ENCODE peak calls at places on chromosomes 1 and 21, in five cellular contexts. S, J, V, E and N are unnamed samples.

GRCh38 chr1:89286549-89287181 is 14.0 kb upstream of the GBP5 start:
- DNase-seq in S (no peak), J (no peak), E (no peak), V (no peak), N (no peak)

GRCh38 chr1:1907098-1907736 is 7.8 kb upstream of the CALML6 start:
- DNase-seq in J (no peak), E (peak), S (peak), V (no peak), N (peak)

GRCh38 chr1:199041173-199041914 is 402.5 kb downstream of the PTPRC start:
- DNase-seq in S (peak), V (no peak), J (no peak), E (no peak), N (no peak)

GRCh38 chr1:41353744-41354143 is 7.5 kb upstream of the FOXO6 start:
- DNase-seq in V (no peak), E (peak), S (no peak), J (peak), N (no peak)

GRCh38 chr1:225899044-225899925 is 10.3 kb upstream of the LEFTY1 start:
- DNase-seq in S (no peak), V (no peak), E (no peak), J (peak), N (peak)

GRCh38 chr1:186864296-186864695 is 35.5 kb downstream of the PLA2G4A start:
- DNase-seq in V (no peak), E (no peak), S (peak), J (no peak), N (no peak)

GRCh38 chr1:92708368-92708950 is 76.4 kb downstream of the EVI5 start:
- DNase-seq in J (no peak), S (peak), E (no peak), V (no peak), N (no peak)

GRCh38 chr21:44082648-44083436 is 24.4 kb upstream of the PWP2 start:
- DNase-seq in J (no peak), V (no peak), S (no peak), E (peak), N (no peak)

GRCh38 chr21:34845521-34846213 is 176.9 kb downstream of the CLIC6 start:
- DNase-seq in S (peak), E (peak), V (no peak), J (no peak), N (no peak)

GRCh38 chr1:184889902-184890301 is 84.4 kb downstream of the NIBAN1 start:
- DNase-seq in V (no peak), E (no peak), S (peak), J (no peak), N (no peak)

GRCh38 chr1:184890539-184890973 is 83.8 kb downstream of the NIBAN1 start:
- DNase-seq in S (peak), J (no peak), V (no peak), E (peak), N (no peak)

GRCh38 chr1:184891440-184891839 is 82.9 kb downstream of the NIBAN1 start:
- DNase-seq in V (no peak), S (no peak), J (no peak), E (no peak), N (no peak)

GRCh38 chr1:184892116-184892515 is 82.2 kb downstream of the NIBAN1 start:
- DNase-seq in E (peak), V (no peak), S (no peak), J (no peak), N (no peak)

DNA sequence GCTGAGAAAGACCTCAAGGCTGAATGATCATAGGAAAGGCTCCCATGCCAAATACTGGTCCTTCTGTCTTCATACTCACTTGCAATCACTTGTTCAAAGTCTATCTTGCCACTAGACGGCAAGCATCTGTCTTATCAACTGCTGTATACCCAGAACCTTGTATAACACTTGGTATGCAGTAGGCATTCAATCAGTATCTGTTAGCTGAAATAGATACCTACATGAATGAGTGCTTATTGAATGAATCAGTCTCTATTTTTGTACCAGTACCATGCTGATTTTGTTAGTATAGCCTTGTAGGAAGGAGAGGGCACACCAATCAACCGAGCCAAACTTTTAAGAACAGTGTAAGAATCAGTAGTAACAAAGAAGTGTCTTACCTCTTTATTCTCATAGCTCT is 80.6 kb downstream of the NIBAN1 start:
- DNase-seq in S (no peak), V (no peak), J (no peak), E (peak), N (no peak)
- H2BK12ac ChIP-seq in S (no peak), V (no peak), J (no peak), E (no peak), N (no peak)

GRCh38 chr1:156102634-156103511 is 11.6 kb upstream of the LMNA start:
- DNase-seq in S (peak), J (no peak), E (no peak), V (no peak), N (no peak)

GRCh38 chr1:156104065-156104810 is 10.3 kb upstream of the LMNA start:
- DNase-seq in E (peak), V (no peak), S (peak), J (no peak), N (peak)

GRCh38 chr1:156103521-156103947 is 11.0 kb upstream of the LMNA start:
- DNase-seq in J (no peak), V (no peak), E (no peak), S (peak), N (no peak)

GRCh38 chr1:156100205-156100995 is 14.1 kb upstream of the LMNA start:
- DNase-seq in S (no peak), V (no peak), J (no peak), E (no peak), N (no peak)

GRCh38 chr1:156101880-156102279 is 12.6 kb upstream of the LMNA start:
- DNase-seq in V (no peak), S (peak), J (no peak), E (no peak), N (no peak)
- H3K14ac ChIP-seq in V (peak), S (no peak), J (no peak), E (no peak), N (no peak)

GRCh38 chr1:234375672-234376071 is 2.4 kb downstream of the COA6 start:
- DNase-seq in J (no peak), S (no peak), V (no peak), E (no peak), N (no peak)
- H2BK12ac ChIP-seq in J (no peak), S (no peak), V (no peak), E (no peak), N (no peak)

GRCh38 chr1:202590119-202590518 is 120.1 kb downstream of the SYT2 start:
- DNase-seq in S (no peak), E (no peak), J (no peak), V (no peak), N (no peak)

GRCh38 chr1:202587859-202588480 is 122.3 kb downstream of the SYT2 start:
- DNase-seq in J (no peak), E (no peak), V (no peak), S (no peak), N (no peak)

GRCh38 chr1:202590975-202591411 is 119.3 kb downstream of the SYT2 start:
- DNase-seq in V (no peak), S (no peak), J (no peak), E (no peak), N (no peak)

GRCh38 chr1:202588644-202589189 is 121.5 kb downstream of the SYT2 start:
- DNase-seq in E (no peak), V (no peak), S (no peak), J (no peak), N (no peak)

GRCh38 chr1:202589190-202589680 is 121.0 kb downstream of the SYT2 start:
- DNase-seq in S (peak), J (no peak), E (peak), V (no peak), N (peak)
- H3K14ac ChIP-seq in S (no peak), J (no peak), E (no peak), V (no peak), N (no peak)

GRCh38 chr1:228071839-228072657 is 10.5 kb upstream of the ARF1 start:
- DNase-seq in J (no peak), S (no peak), V (no peak), E (no peak), N (no peak)
- H2BK12ac ChIP-seq in J (no peak), S (no peak), V (no peak), E (no peak), N (no peak)

DNA sequence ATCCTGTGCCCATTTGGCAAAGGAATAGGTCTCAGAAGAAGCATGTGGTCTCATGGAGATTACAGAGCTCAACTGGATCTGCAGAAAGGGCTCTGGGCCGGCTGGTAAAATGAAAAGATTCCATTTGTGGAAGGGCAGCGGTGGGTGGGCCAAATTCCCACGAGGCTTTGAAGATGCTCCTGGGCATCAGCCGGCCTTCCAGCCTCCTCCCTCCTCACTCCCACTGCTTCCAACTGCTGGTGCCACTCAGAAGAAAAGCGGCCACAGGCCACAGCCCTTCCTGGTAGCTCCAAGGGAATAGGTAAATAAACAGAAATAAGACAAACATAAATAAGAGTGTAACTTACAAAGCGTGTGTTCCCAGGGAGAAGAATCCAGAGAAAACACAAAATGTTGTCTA is 136.3 kb upstream of the SLC44A3 start:
- DNase-seq in V (no peak), E (no peak), S (peak), J (no peak), N (no peak)
- H3K14ac ChIP-seq in V (no peak), E (no peak), S (no peak), J (no peak), N (no peak)

GRCh38 chr1:193937308-193937707 is 750.9 kb upstream of the B3GALT2 start:
- DNase-seq in J (no peak), E (no peak), V (no peak), S (no peak), N (no peak)
- H2BK12ac ChIP-seq in J (no peak), E (no peak), V (no peak), S (no peak), N (no peak)

GRCh38 chr1:52601519-52601918 is 652 bp upstream of the GPX7 start:
- DNase-seq in S (no peak), V (no peak), E (no peak), J (no peak), N (no peak)

GRCh38 chr1:52603301-52603675 is 1.1 kb downstream of the GPX7 start:
- DNase-seq in J (no peak), S (no peak), V (no peak), E (no peak), N (no peak)

GRCh38 chr1:52601976-52602327 is 219 bp upstream of the GPX7 start:
- DNase-seq in E (no peak), J (no peak), V (no peak), S (no peak), N (no peak)

GRCh38 chr1:52603680-52604501 is 1.7 kb downstream of the GPX7 start:
- DNase-seq in V (no peak), J (no peak), E (peak), S (peak), N (no peak)

GRCh38 chr1:52602328-52603300 is at the start of gene GPX7:
- DNase-seq in E (peak), J (peak), S (peak), V (no peak), N (peak)
- H3K14ac ChIP-seq in E (peak), J (no peak), S (peak), V (peak), N (peak)

DNA sequence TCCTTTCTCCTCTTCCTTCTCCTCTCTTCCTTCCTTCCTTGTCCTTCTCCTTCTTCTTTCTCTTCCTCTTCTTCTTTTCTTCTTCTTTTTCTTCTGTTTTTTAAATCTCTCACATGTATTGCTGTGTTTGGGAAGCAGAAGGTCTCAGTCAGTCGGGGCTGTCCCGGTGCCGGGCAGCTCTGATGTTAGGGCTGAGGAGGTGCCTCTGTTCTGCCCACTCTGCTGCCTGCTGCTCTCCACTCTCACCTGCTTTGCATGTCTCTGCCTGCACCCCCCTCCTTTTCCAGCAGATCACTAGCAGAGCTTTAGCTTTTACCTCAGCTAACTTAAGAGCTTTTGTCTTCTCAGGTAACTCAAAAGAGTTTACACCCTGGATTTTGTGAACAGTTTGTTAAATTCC is 276.6 kb downstream of the CHRM3 start:
- DNase-seq in E (no peak), V (no peak), S (no peak), J (no peak), N (no peak)
- H2BK12ac ChIP-seq in E (no peak), V (no peak), S (no peak), J (no peak), N (no peak)